ENCODE peak calls at places on chromosome 6, in six cellular contexts. T, L, S, O, P and H are unnamed samples.

GRCh38 chr6:70616728-70617260 is 50.1 kb downstream of the SDHAF4 start:
- DNase-seq in S (no peak), P (no peak), L (no peak), O (no peak), T (no peak), H (no peak)

GRCh38 chr6:159172066-159172465 is 2.9 kb downstream of the FNDC1 start:
- DNase-seq in O (no peak), T (no peak), L (no peak), P (no peak), S (no peak), H (no peak)

GRCh38 chr6:167643716-167644115 is 183.0 kb upstream of the AFDN start:
- DNase-seq in T (no peak), S (no peak), O (no peak), L (no peak), P (no peak), H (no peak)

GRCh38 chr6:43923376-43924221 is 153.6 kb downstream of the VEGFA start:
- DNase-seq in P (no peak), O (no peak), L (no peak), S (no peak), T (no peak), H (no peak)

GRCh38 chr6:1746919-1747460 is 137.3 kb downstream of the FOXC1 start:
- DNase-seq in L (no peak), O (no peak), P (no peak), T (no peak), S (no peak), H (no peak)

GRCh38 chr6:55980627-55981211 is 105.3 kb upstream of the BMP5 start:
- DNase-seq in L (no peak), P (no peak), S (no peak), T (no peak), O (peak; percentile 52), H (peak; percentile 47)

GRCh38 chr6:161407581-161407980 is 133.7 kb upstream of the AGPAT4 start:
- DNase-seq in S (no peak), P (no peak), T (no peak), O (no peak), L (no peak), H (no peak)

GRCh38 chr6:25682324-25682723 is 30.3 kb downstream of the SCGN start:
- DNase-seq in L (no peak), O (no peak), S (no peak), T (peak; percentile 14), P (no peak), H (no peak)

GRCh38 chr6:162019311-162019710 is 708.3 kb downstream of the PRKN start:
- DNase-seq in O (no peak), P (no peak), L (no peak), S (no peak), T (no peak), H (no peak)

GRCh38 chr6:40788661-40789111 is 201.5 kb upstream of the LRFN2 start:
- DNase-seq in T (no peak), S (peak; percentile 33), O (no peak), P (peak; percentile 6), L (peak; percentile 10), H (no peak)

GRCh38 chr6:37485259-37485658 is 14.4 kb downstream of the CCDC167 start:
- DNase-seq in T (no peak), S (no peak), O (peak; percentile 27), L (no peak), P (no peak), H (no peak)

GRCh38 chr6:113050010-113050893 is 703.1 kb downstream of the RFPL4B start:
- DNase-seq in L (no peak), S (no peak), P (no peak), T (no peak), O (no peak), H (no peak)

GRCh38 chr6:150332939-150333591 is 35.7 kb upstream of the IYD start:
- DNase-seq in O (no peak), T (no peak), P (no peak), L (no peak), S (no peak), H (no peak)

GRCh38 chr6:136784910-136785746 is 7.1 kb downstream of the MAP3K5 start:
- DNase-seq in S (peak; percentile 20), O (peak; percentile 52), T (peak; percentile 35), P (no peak), L (no peak), H (no peak)

GRCh38 chr6:123636771-123637170 is at the start of gene TRDN:
- DNase-seq in P (no peak), L (no peak), T (no peak), O (no peak), S (no peak), H (no peak)

GRCh38 chr6:151961809-151962208 is 154.3 kb downstream of the ESR1 start:
- DNase-seq in S (no peak), T (no peak), P (no peak), L (no peak), O (no peak), H (no peak)

GRCh38 chr6:95227301-95227700 is 350.0 kb upstream of the MANEA start:
- DNase-seq in T (no peak), O (no peak), P (no peak), S (no peak), L (no peak), H (peak; percentile 53)

GRCh38 chr6:170044836-170045562 is 245.9 kb downstream of the DLL1 start:
- DNase-seq in S (no peak), O (no peak), T (no peak), P (no peak), L (no peak), H (no peak)

GRCh38 chr6:133248241-133249001 is 7.3 kb downstream of the EYA4 start:
- DNase-seq in O (no peak), T (no peak), L (no peak), S (no peak), P (no peak), H (no peak)

GRCh38 chr6:96391776-96392175 is 129.8 kb upstream of the UFL1 start:
- DNase-seq in P (peak; percentile 8), T (no peak), S (no peak), L (no peak), O (no peak), H (peak; percentile 96)

GRCh38 chr6:30684386-30685156 is 1.9 kb downstream of the PPP1R18 start:
- DNase-seq in P (no peak), S (peak; percentile 23), T (peak; percentile 58), L (no peak), O (peak; percentile 64), H (no peak)

GRCh38 chr6:42704937-42705374 is 17.4 kb downstream of the PRPH2 start:
- DNase-seq in S (no peak), O (no peak), P (no peak), L (no peak), T (no peak), H (no peak)

GRCh38 chr6:122825180-122825579 is 36.1 kb downstream of the SMPDL3A start:
- DNase-seq in P (no peak), L (no peak), S (no peak), T (no peak), O (no peak), H (no peak)

GRCh38 chr6:150301871-150302800 is 66.7 kb upstream of the IYD start:
- DNase-seq in L (no peak), S (no peak), O (no peak), T (no peak), P (no peak), H (no peak)